ENCODE peak calls at places on chromosomes 11 and 22, in four cellular contexts. Z is transverse colon, C is stomach, T is dorsolateral prefrontal cortex. X is an unnamed sample. For H3K27me3, the result is how much of the 10 kb centered on the place peaks cover.

GRCh38 chr22:44676441-44677298 is 25.3 kb upstream of the PRR5 start:
- DNase-seq in C (peak), Z (peak), T (no peak), X (no peak)

GRCh38 chr11:33802414-33802950 is 28.2 kb upstream of the FBXO3 start:
- DNase-seq in C (peak), Z (peak), T (peak), X (peak)

GRCh38 chr22:30637701-30638114 is 2.1 kb downstream of the SLC35E4 start:
- DNase-seq in T (no peak), C (no peak), Z (no peak), X (no peak)

GRCh38 chr11:46277313-46277622 is 194 bp upstream of the CREB3L1 start:
- DNase-seq in Z (no peak), C (no peak), T (no peak), X (peak)

GRCh38 chr22:32858121-32858703 is 56.7 kb downstream of the TIMP3 start:
- DNase-seq in Z (no peak), C (no peak), T (no peak), X (no peak)

GRCh38 chr11:11968511-11969280 is 39.7 kb downstream of the DKK3 start:
- DNase-seq in T (peak), Z (no peak), C (no peak), X (no peak)

GRCh38 chr11:126764221-126764620 is 236.3 kb downstream of the KIRREL3 start:
- DNase-seq in T (no peak), C (no peak), Z (no peak), X (no peak)

GRCh38 chr11:105673089-105673488 is 63.2 kb downstream of the GRIA4 start:
- DNase-seq in T (no peak), C (no peak), Z (no peak), X (peak)

GRCh38 chr11:65417702-65418430 is 4.7 kb upstream of the NEAT1 start:
- DNase-seq in T (no peak), C (peak), Z (peak), X (peak)

GRCh38 chr22:32796865-32797573 is 4.5 kb upstream of the TIMP3 start:
- DNase-seq in Z (peak), T (peak), C (peak), X (peak)

GRCh38 chr11:68166969-68167368 is 45.8 kb upstream of the CHKA start:
- DNase-seq in C (no peak), Z (no peak), T (no peak), X (no peak)

GRCh38 chr11:9462172-9462799 is 1.5 kb downstream of the ZNF143 start:
- DNase-seq in C (no peak), Z (no peak), T (no peak), X (no peak)

GRCh38 chr11:121534131-121535093 is 81.6 kb upstream of the SORL1-AS1 start:
- DNase-seq in T (peak), Z (no peak), C (peak), X (no peak)

GRCh38 chr11:44505591-44506054 is 59.8 kb upstream of the CD82 start:
- DNase-seq in T (no peak), Z (no peak), C (no peak), X (no peak)

GRCh38 chr22:44023404-44024287 is 456 bp upstream of the PARVB start:
- DNase-seq in C (peak), Z (peak), T (peak), X (peak)

GRCh38 chr22:30457964-30458363 is 13.9 kb downstream of the SEC14L3 start:
- DNase-seq in Z (no peak), C (no peak), T (no peak), X (no peak)

GRCh38 chr11:128135451-128135850 is 451.9 kb downstream of the ETS1 start:
- DNase-seq in Z (no peak), T (no peak), C (no peak), X (peak)

GRCh38 chr22:19610518-19611253 is 86.5 kb upstream of the CLDN5 start:
- DNase-seq in T (no peak), Z (no peak), C (no peak), X (no peak)

GRCh38 chr11:122186439-122187080 is 70.5 kb upstream of the BLID start:
- DNase-seq in T (no peak), C (no peak), Z (no peak), X (no peak)

GRCh38 chr11:126583594-126583993 is 228.1 kb downstream of the ST3GAL4 start:
- DNase-seq in C (no peak), Z (no peak), T (no peak), X (no peak)

GRCh38 chr11:67451658-67451976 is 912 bp downstream of the GPR152 start:
- DNase-seq in C (no peak), T (no peak), Z (no peak), X (no peak)

GRCh38 chr11:74870485-74870884 is 78.4 kb downstream of the XRRA1 start:
- DNase-seq in Z (no peak), C (no peak), T (no peak), X (no peak)

GRCh38 chr11:123430736-123431356 is 777 bp downstream of the GRAMD1B start:
- DNase-seq in Z (peak), T (peak), C (peak), X (peak)

GRCh38 chr11:8694137-8694536 is 11.5 kb downstream of the RPL27A start:
- DNase-seq in Z (no peak), T (no peak), C (no peak), X (no peak)

GRCh38 chr22:41535244-41535643 is 9.0 kb downstream of the POLR3H start:
- DNase-seq in C (no peak), T (no peak), Z (no peak), X (no peak)

GRCh38 chr11:15074206-15075161 is 1.1 kb downstream of the CALCB start:
- DNase-seq in T (peak), Z (peak), C (peak), X (peak)

GRCh38 chr11:130040281-130040940 is 29.3 kb upstream of the APLP2 start:
- DNase-seq in C (no peak), Z (no peak), T (no peak), X (no peak)

GRCh38 chr11:74017631-74018030 is 8.7 kb upstream of the UCP3 start:
- DNase-seq in Z (no peak), T (no peak), C (no peak), X (no peak)

GRCh38 chr11:96014234-96014633 is 90.3 kb upstream of the MTMR2 start:
- DNase-seq in Z (no peak), C (no peak), T (no peak), X (no peak)

GRCh38 chr11:14422052-14422813 is 63.2 kb upstream of the RRAS2 start:
- DNase-seq in Z (peak), C (peak), T (peak), X (peak)

GRCh38 chr11:102912482-102912830 is 37.7 kb upstream of the MMP12 start:
- DNase-seq in Z (no peak), C (no peak), T (no peak), X (no peak)

GRCh38 chr22:32501797-32502290 is 27.2 kb downstream of the FBXO7 start:
- DNase-seq in T (no peak), Z (no peak), C (no peak), X (no peak)

GRCh38 chr11:73493838-73494598 is 103.9 kb downstream of the FAM168A start:
- DNase-seq in Z (no peak), C (no peak), T (peak), X (no peak)

GRCh38 chr11:59429924-59430516 is 3.8 kb upstream of the OR5A2 start:
- DNase-seq in Z (no peak), T (no peak), C (no peak), X (peak)

GRCh38 chr22:19463491-19464469 is 15.2 kb downstream of the UFD1 start:
- DNase-seq in T (no peak), C (no peak), Z (no peak), X (no peak)

GRCh38 chr11:127056338-127056971 is 55.9 kb upstream of the KIRREL3 start:
- DNase-seq in Z (no peak), T (no peak), C (no peak), X (no peak)

GRCh38 chr11:57071829-57072228 is 83.1 kb downstream of the OR5AK2 start:
- DNase-seq in Z (no peak), C (no peak), T (no peak), X (no peak)

GRCh38 chr11:9625728-9626127 is 38.1 kb upstream of the SWAP70 start:
- DNase-seq in C (no peak), T (no peak), Z (no peak), X (no peak)

GRCh38 chr11:84740050-84740449 is 887.1 kb downstream of the DLG2 start:
- DNase-seq in T (no peak), Z (no peak), C (no peak), X (no peak)

GRCh38 chr11:16778876-16779275 is 40.4 kb downstream of the C11orf58 start:
- DNase-seq in C (peak), T (no peak), Z (no peak), X (no peak)
- H3K27me3 ChIP-seq in C (under half), T (under half), Z (under half), X (under half)

GRCh38 chr11:697811-698311 is 2.2 kb downstream of the TMEM80 start:
- DNase-seq in T (no peak), C (no peak), Z (no peak), X (no peak)

GRCh38 chr11:697028-697491 is 1.4 kb downstream of the TMEM80 start:
- DNase-seq in Z (no peak), C (no peak), T (no peak), X (peak)

GRCh38 chr11:699116-699508 is 3.5 kb downstream of the TMEM80 start:
- DNase-seq in Z (no peak), T (no peak), C (no peak), X (no peak)

GRCh38 chr11:699753-700152 is 4.1 kb downstream of the TMEM80 start:
- DNase-seq in Z (no peak), C (no peak), T (no peak), X (no peak)

GRCh38 chr11:698493-699115 is 3.0 kb downstream of the TMEM80 start:
- DNase-seq in C (no peak), Z (no peak), T (no peak), X (no peak)
- TF ChIP-seq CTCF in C (no peak), Z (no peak), T (no peak), X (no peak)

DNA sequence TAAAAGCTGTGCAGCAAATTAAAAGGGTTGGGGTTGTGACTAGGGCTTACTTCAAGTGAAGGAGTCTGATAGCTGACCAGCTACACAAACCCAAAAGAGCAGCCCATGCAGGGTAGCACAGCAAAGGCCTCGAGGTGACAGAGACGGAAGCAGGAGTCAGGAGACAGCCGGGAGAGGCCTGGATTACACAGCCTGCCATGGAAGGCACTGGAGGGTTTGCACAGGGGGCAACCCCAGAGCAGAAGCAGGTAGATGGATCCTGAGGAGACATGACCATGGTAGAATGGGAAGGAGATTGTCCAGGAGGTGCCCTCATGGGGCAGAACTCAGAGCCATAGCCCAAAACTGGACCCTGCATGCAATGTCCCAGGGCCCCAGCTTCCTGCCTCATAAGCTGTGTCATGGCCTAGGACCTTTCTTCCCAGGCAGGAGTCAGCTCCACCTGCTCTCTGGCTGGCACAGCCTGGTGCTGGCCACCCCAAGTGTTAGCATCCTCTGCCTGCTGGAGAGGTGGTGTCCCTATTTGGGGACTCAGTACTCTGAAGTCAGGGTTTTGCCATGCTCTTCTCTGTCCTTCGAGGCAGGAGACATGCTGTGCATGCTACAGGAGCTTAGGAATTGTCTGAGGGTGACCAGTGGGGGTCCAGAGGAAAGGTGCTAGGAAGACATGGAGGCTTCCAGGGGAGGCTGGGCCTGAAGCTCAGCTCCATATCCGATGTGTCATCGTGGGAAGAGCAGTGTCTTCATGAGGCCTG is 33.3 kb downstream of the RSPH14 start:
- DNase-seq in T (no peak), C (no peak), Z (no peak), X (no peak)
- H3K27ac ChIP-seq in T (peak), C (no peak), Z (no peak), X (no peak)

GRCh38 chr22:38850399-38850798 is 6.6 kb upstream of the NPTXR start:
- DNase-seq in Z (no peak), T (no peak), C (no peak), X (no peak)
- H3K27me3 ChIP-seq in Z (under half), T (under half), C (under half), X (under half)

GRCh38 chr11:2777871-2778629 is 78.3 kb upstream of the KCNQ1OT1 start:
- DNase-seq in T (peak), Z (no peak), C (peak), X (peak)

GRCh38 chr11:2777396-2777795 is 77.6 kb upstream of the KCNQ1OT1 start:
- DNase-seq in T (peak), Z (no peak), C (peak), X (peak)

GRCh38 chr11:2779499-2779980 is 79.7 kb upstream of the KCNQ1OT1 start:
- DNase-seq in T (no peak), C (no peak), Z (no peak), X (no peak)

GRCh38 chr11:2779981-2780849 is 80.4 kb upstream of the KCNQ1OT1 start:
- DNase-seq in Z (peak), C (peak), T (peak), X (peak)

GRCh38 chr11:2778630-2779498 is 79.1 kb upstream of the KCNQ1OT1 start:
- DNase-seq in T (peak), C (peak), Z (peak), X (peak)
- TF ChIP-seq CTCF in T (no peak), C (peak), Z (peak), X (peak)

DNA sequence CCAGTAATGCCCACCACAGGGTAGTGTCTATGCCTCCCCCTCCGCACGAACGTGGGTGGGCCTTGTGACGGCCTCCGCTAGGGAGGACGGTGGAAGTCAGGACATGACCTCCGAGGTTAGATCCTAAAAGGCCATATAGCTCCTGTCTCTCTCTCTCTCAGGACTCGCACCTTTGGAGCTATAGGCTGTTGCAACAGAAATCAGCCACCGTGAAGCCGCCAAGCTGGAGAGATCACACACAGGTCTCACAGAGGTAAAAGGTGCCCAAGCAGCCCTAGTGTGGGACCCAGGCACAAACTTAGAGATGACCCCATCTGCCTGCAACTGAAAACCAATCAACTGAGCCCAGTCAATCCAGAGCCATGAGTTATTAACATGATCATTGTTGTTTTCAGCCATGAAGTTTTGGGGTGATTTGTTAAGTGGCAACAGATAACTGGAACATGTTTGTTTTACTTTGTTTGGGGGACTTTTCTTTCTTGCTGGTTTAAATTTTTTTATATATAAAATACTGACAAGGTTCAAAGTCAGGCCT is 7.4 kb upstream of the NAP1L4 start:
- DNase-seq in C (peak), T (no peak), Z (no peak), X (no peak)
- H3K27ac ChIP-seq in C (peak), T (peak), Z (no peak), X (peak)

X was measured in body of pancreas.